ENCODE peak calls at places on chromosomes 13 and 19, in five cellular contexts. N, Z, R, A and W are unnamed samples.

GRCh38 chr13:108705031-108705430 is 75.6 kb downstream of the MYO16 start:
- DNase-seq in R (no peak), Z (no peak), N (no peak), A (no peak), W (no peak)

GRCh38 chr13:25905411-25906010 is 146.3 kb downstream of the SHISA2 start:
- DNase-seq in A (no peak), R (no peak), Z (no peak), N (peak; percentile 21), W (no peak)

GRCh38 chr13:101115762-101116161 is 300.5 kb downstream of the NALCN start:
- DNase-seq in N (peak; percentile 80), R (no peak), Z (no peak), A (no peak), W (no peak)

GRCh38 chr13:53012707-53013106 is 15.9 kb upstream of the OLFM4 start:
- DNase-seq in A (no peak), N (no peak), Z (no peak), R (no peak), W (no peak)

GRCh38 chr19:39046037-39046821 is 13.9 kb upstream of the FBXO27 start:
- DNase-seq in R (no peak), A (no peak), N (peak; percentile 57), Z (no peak), W (no peak)

GRCh38 chr19:33809960-33810359 is 13.3 kb downstream of the KCTD15 start:
- DNase-seq in N (no peak), Z (peak; percentile 59), R (no peak), A (no peak), W (no peak)

GRCh38 chr13:113962975-113963374 is 10.9 kb downstream of the C13orf46 start:
- DNase-seq in Z (peak; percentile 15), N (no peak), A (peak; percentile 4), R (no peak), W (no peak)

GRCh38 chr13:32585625-32586021 is 629 bp upstream of the PDS5B start:
- DNase-seq in A (no peak), N (peak; percentile 71), Z (no peak), R (no peak), W (no peak)

GRCh38 chr19:8149261-8150094 is at the start of gene FBN3:
- DNase-seq in A (no peak), N (peak; percentile 70), R (no peak), Z (no peak), W (no peak)

GRCh38 chr19:34135401-34135800 is 36.9 kb upstream of the LSM14A start:
- DNase-seq in A (no peak), Z (no peak), R (no peak), N (no peak), W (no peak)

GRCh38 chr13:52454825-52455676 is at the start of gene CKAP2:
- DNase-seq in R (peak; percentile 88), A (peak; percentile 93), Z (peak; percentile 95), N (peak; percentile 97), W (peak; percentile 98)

GRCh38 chr13:33135097-33135496 is 118.9 kb downstream of the KL start:
- DNase-seq in Z (no peak), R (no peak), A (no peak), N (no peak), W (no peak)

GRCh38 chr19:22623841-22624221 is 10.3 kb upstream of the ZNF492 start:
- DNase-seq in Z (no peak), A (no peak), N (no peak), R (no peak), W (no peak)

GRCh38 chr13:107568181-107568580 is 647.2 kb downstream of the LIG4 start:
- DNase-seq in A (no peak), N (no peak), Z (no peak), R (no peak), W (no peak)

GRCh38 chr13:76854209-76854608 is 32.0 kb downstream of the KCTD12 start:
- DNase-seq in A (no peak), Z (no peak), N (no peak), R (no peak), W (no peak)

GRCh38 chr19:53102701-53103140 is 501 bp downstream of the ZNF160 start:
- DNase-seq in A (peak; percentile 40), R (no peak), Z (peak; percentile 39), N (peak; percentile 36), W (peak; percentile 74)

GRCh38 chr19:7988307-7988706 is 17.1 kb downstream of the ELAVL1 start:
- DNase-seq in A (no peak), R (no peak), N (peak; percentile 64), Z (no peak), W (no peak)

GRCh38 chr13:37752156-37752555 is 117.4 kb downstream of the TRPC4 start:
- DNase-seq in N (no peak), A (no peak), Z (no peak), R (no peak), W (no peak)

GRCh38 chr19:45215391-45216191 is 29.6 kb downstream of the EXOC3L2 start:
- DNase-seq in R (no peak), A (no peak), N (peak; percentile 62), Z (no peak), W (peak; percentile 55)

GRCh38 chr13:99800951-99801350 is 170.6 kb downstream of the ZIC5 start:
- DNase-seq in A (no peak), N (no peak), R (no peak), Z (no peak), W (no peak)

GRCh38 chr19:47255947-47256687 is at the start of gene CCDC9:
- DNase-seq in Z (peak; percentile 98), N (peak; percentile 99), A (peak; percentile 95), R (peak; percentile 94), W (peak; percentile 98)

GRCh38 chr19:7550987-7551761 is 15.7 kb downstream of the PNPLA6 start:
- DNase-seq in A (peak; percentile 62), N (peak; percentile 99), Z (peak; percentile 86), R (no peak), W (peak; percentile 81)

GRCh38 chr13:98041081-98041820 is 87.8 kb downstream of the IPO5 start:
- DNase-seq in Z (no peak), R (no peak), A (no peak), N (no peak), W (no peak)

GRCh38 chr13:26853272-26853818 is 92.8 kb upstream of the GPR12 start:
- DNase-seq in Z (no peak), R (no peak), N (no peak), A (no peak), W (no peak)

GRCh38 chr13:105972306-105972721 is 563.1 kb downstream of the EFNB2 start:
- DNase-seq in A (no peak), R (no peak), N (no peak), Z (no peak), W (no peak)

GRCh38 chr13:86909318-86909717 is 761.9 kb upstream of the SLITRK5 start:
- DNase-seq in R (no peak), A (no peak), N (no peak), Z (no peak), W (no peak)

GRCh38 chr19:41705393-41706174 is 2.8 kb upstream of the CEACAM5 start:
- DNase-seq in A (peak; percentile 18), R (no peak), N (peak; percentile 20), Z (no peak), W (no peak)

GRCh38 chr19:1411255-1412191 is 4.1 kb downstream of the DAZAP1 start:
- DNase-seq in A (peak; percentile 80), N (no peak), R (no peak), Z (peak; percentile 94), W (peak; percentile 78)

GRCh38 chr19:2774953-2775555 is 8.0 kb downstream of the SGTA start:
- DNase-seq in A (no peak), Z (no peak), R (no peak), N (no peak), W (peak; percentile 30)

GRCh38 chr19:2777952-2778683 is 5.0 kb downstream of the SGTA start:
- DNase-seq in A (no peak), R (no peak), Z (no peak), N (no peak), W (no peak)

GRCh38 chr19:2779121-2779740 is 3.8 kb downstream of the SGTA start:
- DNase-seq in Z (no peak), R (no peak), N (no peak), A (no peak), W (no peak)

GRCh38 chr19:2774083-2774679 is 8.9 kb downstream of the SGTA start:
- DNase-seq in N (no peak), Z (peak; percentile 80), R (no peak), A (peak; percentile 73), W (no peak)

GRCh38 chr19:2775556-2776430 is 7.3 kb downstream of the SGTA start:
- DNase-seq in A (peak; percentile 71), N (no peak), R (peak; percentile 53), Z (peak; percentile 88), W (no peak)
- H3K4me3 ChIP-seq in A (peak overlapping the region; percentile 56), N (no peak overlapping the region), R (peak overlapping the region; percentile 41), Z (peak overlapping the region; percentile 48), W (peak overlapping the region; percentile 24)

DNA sequence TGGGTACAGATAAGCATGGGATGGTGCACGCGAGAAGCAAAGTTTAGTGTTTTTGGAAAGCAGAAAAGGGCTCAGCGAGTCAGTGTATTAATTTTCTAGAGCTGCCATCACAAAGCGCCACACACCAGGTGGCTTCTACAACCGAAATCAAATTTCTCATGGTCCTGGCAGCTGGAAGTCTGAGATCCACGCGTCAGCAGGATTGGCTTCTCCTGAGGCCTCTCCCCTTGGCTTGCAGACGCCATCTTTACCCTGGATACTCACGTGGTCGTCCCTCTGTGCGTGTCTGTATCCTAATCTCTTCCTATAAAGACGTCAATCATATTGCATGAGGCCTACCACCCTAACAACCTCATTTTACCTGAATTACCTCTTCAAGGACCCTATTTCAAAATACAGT is 51.5 kb upstream of the USP29 start:
- DNase-seq in N (no peak), A (no peak), R (no peak), Z (no peak), W (no peak)
- H3K27ac ChIP-seq in N (no peak overlapping the region), A (no peak overlapping the region), R (no peak overlapping the region), Z (no peak overlapping the region), W (no peak overlapping the region)

GRCh38 chr13:28851422-28851821 is 31.3 kb downstream of the MTUS2 start:
- DNase-seq in N (no peak), A (no peak), Z (no peak), R (no peak), W (no peak)
- H3K4me3 ChIP-seq in N (no peak overlapping the region), A (no peak overlapping the region), Z (no peak overlapping the region), R (no peak overlapping the region), W (no peak overlapping the region)

DNA sequence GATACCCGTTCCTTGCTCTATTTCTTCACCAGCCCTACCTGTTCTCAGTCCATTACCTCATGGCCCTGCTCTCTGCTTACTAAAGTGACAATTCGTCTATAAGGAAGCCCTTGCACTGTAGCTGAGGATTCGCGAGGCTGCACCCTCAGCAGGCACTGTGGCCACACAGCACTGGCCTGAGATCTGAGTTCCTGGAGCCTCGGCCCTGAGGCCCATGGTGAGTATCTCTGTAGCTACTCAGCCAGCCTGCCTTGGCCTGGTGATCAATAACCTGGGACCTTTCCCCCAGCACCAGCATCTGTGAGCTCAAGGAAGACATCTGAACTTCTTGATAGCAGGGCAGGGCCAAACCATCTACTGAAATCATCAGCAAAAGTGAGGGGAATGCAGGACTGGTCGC is 90.7 kb downstream of the RGCC start:
- DNase-seq in A (no peak), Z (no peak), N (no peak), R (no peak), W (no peak)
- H3K27ac ChIP-seq in A (peak overlapping the region; percentile 89), Z (peak overlapping the region; percentile 66), N (no peak overlapping the region), R (peak overlapping the region; percentile 98), W (no peak overlapping the region)